ENCODE peak calls at places on chromosomes 3 and 15, in nine cellular contexts. One of them, this sample, is unnamed.

GRCh38 chr3:60048447-60048848 is 998.6 kb upstream of the CFAP20DC start:
- DNase-seq in ovary: no peak
- DNase-seq in psoas muscle: no peak
- DNase-seq in PC-3: no peak
- DNase-seq in endothelial cell: no peak
- DNase-seq in dorsolateral prefrontal cortex: no peak
- DNase-seq in astrocyte of the cerebellum: no peak
- DNase-seq in cardiac fibroblast: no peak
- DNase-seq in HCT116: no peak
- DNase-seq in this sample: peak; percentile 31

GRCh38 chr3:126704494-126705214 is 614 bp downstream of the CHCHD6 start:
- DNase-seq in ovary: no peak
- DNase-seq in psoas muscle: no peak
- DNase-seq in PC-3: no peak
- DNase-seq in endothelial cell: no peak
- DNase-seq in dorsolateral prefrontal cortex: no peak
- DNase-seq in astrocyte of the cerebellum: no peak
- DNase-seq in cardiac fibroblast: no peak
- DNase-seq in HCT116: no peak
- DNase-seq in this sample: no peak

GRCh38 chr3:16433701-16434151 is 79.8 kb downstream of the RFTN1 start:
- DNase-seq in ovary: no peak
- DNase-seq in psoas muscle: no peak
- DNase-seq in PC-3: no peak
- DNase-seq in endothelial cell: no peak
- DNase-seq in dorsolateral prefrontal cortex: no peak
- DNase-seq in astrocyte of the cerebellum: no peak
- DNase-seq in cardiac fibroblast: no peak
- DNase-seq in HCT116: no peak
- DNase-seq in this sample: no peak

GRCh38 chr15:63818191-63818590 is 15.6 kb downstream of the HERC1 start:
- DNase-seq in ovary: no peak
- DNase-seq in psoas muscle: no peak
- DNase-seq in PC-3: no peak
- DNase-seq in endothelial cell: peak; percentile 33
- DNase-seq in dorsolateral prefrontal cortex: peak; percentile 31
- DNase-seq in astrocyte of the cerebellum: no peak
- DNase-seq in cardiac fibroblast: peak; percentile 80
- DNase-seq in HCT116: no peak
- DNase-seq in this sample: no peak

GRCh38 chr15:63353887-63354286 is 27.8 kb downstream of the CA12 start:
- DNase-seq in ovary: no peak
- DNase-seq in psoas muscle: no peak
- DNase-seq in PC-3: no peak
- DNase-seq in endothelial cell: no peak
- DNase-seq in dorsolateral prefrontal cortex: no peak
- DNase-seq in astrocyte of the cerebellum: no peak
- DNase-seq in cardiac fibroblast: no peak
- DNase-seq in HCT116: no peak
- DNase-seq in this sample: no peak

GRCh38 chr15:89662893-89663673 is 7.8 kb upstream of the KIF7 start:
- DNase-seq in ovary: peak; percentile 73
- DNase-seq in psoas muscle: peak; percentile 77
- DNase-seq in PC-3: peak; percentile 93
- DNase-seq in endothelial cell: peak; percentile 32
- DNase-seq in dorsolateral prefrontal cortex: no peak
- DNase-seq in astrocyte of the cerebellum: peak; percentile 46
- DNase-seq in cardiac fibroblast: peak; percentile 98
- DNase-seq in HCT116: no peak
- DNase-seq in this sample: no peak

GRCh38 chr3:178454714-178455113 is 81.5 kb upstream of the KCNMB2 start:
- DNase-seq in ovary: no peak
- DNase-seq in psoas muscle: peak; percentile 45
- DNase-seq in PC-3: no peak
- DNase-seq in endothelial cell: no peak
- DNase-seq in dorsolateral prefrontal cortex: no peak
- DNase-seq in astrocyte of the cerebellum: peak; percentile 81
- DNase-seq in cardiac fibroblast: peak; percentile 56
- DNase-seq in HCT116: no peak
- DNase-seq in this sample: no peak

GRCh38 chr15:77060560-77060959 is 10.3 kb downstream of the TSPAN3 start:
- DNase-seq in ovary: no peak
- DNase-seq in psoas muscle: no peak
- DNase-seq in PC-3: no peak
- DNase-seq in endothelial cell: no peak
- DNase-seq in dorsolateral prefrontal cortex: peak; percentile 66
- DNase-seq in astrocyte of the cerebellum: no peak
- DNase-seq in cardiac fibroblast: peak; percentile 63
- DNase-seq in HCT116: no peak
- DNase-seq in this sample: no peak

GRCh38 chr3:31868246-31868645 is 112.8 kb downstream of the OSBPL10 start:
- DNase-seq in ovary: no peak
- DNase-seq in psoas muscle: no peak
- DNase-seq in PC-3: no peak
- DNase-seq in endothelial cell: no peak
- DNase-seq in dorsolateral prefrontal cortex: no peak
- DNase-seq in astrocyte of the cerebellum: no peak
- DNase-seq in cardiac fibroblast: no peak
- DNase-seq in HCT116: no peak
- DNase-seq in this sample: no peak

GRCh38 chr3:31873254-31873653 is 107.8 kb downstream of the OSBPL10 start:
- DNase-seq in ovary: no peak
- DNase-seq in psoas muscle: no peak
- DNase-seq in PC-3: no peak
- DNase-seq in endothelial cell: no peak
- DNase-seq in dorsolateral prefrontal cortex: no peak
- DNase-seq in astrocyte of the cerebellum: no peak
- DNase-seq in cardiac fibroblast: no peak
- DNase-seq in HCT116: no peak
- DNase-seq in this sample: no peak

GRCh38 chr3:31877559-31877958 is 103.5 kb downstream of the OSBPL10 start:
- DNase-seq in ovary: no peak
- DNase-seq in psoas muscle: no peak
- DNase-seq in PC-3: no peak
- DNase-seq in endothelial cell: no peak
- DNase-seq in dorsolateral prefrontal cortex: no peak
- DNase-seq in astrocyte of the cerebellum: no peak
- DNase-seq in cardiac fibroblast: no peak
- DNase-seq in HCT116: no peak
- DNase-seq in this sample: no peak

GRCh38 chr3:31875437-31875836 is 105.6 kb downstream of the OSBPL10 start:
- DNase-seq in ovary: no peak
- DNase-seq in psoas muscle: no peak
- DNase-seq in PC-3: no peak
- DNase-seq in endothelial cell: no peak
- DNase-seq in dorsolateral prefrontal cortex: no peak
- DNase-seq in astrocyte of the cerebellum: no peak
- DNase-seq in cardiac fibroblast: no peak
- DNase-seq in HCT116: no peak
- DNase-seq in this sample: no peak

DNA sequence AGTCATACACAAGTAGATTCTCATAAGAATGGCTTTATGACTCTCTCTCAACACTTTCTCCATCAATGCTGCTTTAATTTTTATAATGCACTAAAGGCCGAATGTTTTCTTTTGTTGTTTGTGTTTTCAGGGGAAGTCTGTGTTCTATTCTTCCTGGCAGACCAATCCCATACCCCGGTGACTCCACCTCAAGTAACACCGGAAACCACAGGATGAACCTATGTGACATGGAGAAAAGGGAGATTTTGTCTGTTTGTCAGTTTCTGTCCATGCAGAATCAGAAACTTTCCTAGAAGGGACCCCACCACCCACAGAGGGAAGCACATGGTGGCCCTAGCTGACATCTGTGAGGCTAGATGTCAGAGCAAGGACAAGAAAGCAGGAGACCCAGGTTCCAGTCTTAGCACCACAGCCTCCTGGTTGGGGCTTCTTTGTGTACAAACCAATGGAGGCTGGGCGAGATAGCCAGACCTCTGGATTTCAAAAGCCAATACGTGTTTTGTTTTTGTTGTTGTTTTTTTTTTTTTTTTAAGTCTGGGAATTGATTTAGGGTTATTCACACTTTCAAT is 109.0 kb downstream of the OSBPL10 start:
- DNase-seq in ovary: no peak
- DNase-seq in psoas muscle: no peak
- DNase-seq in PC-3: no peak
- DNase-seq in endothelial cell: no peak
- DNase-seq in dorsolateral prefrontal cortex: no peak
- DNase-seq in astrocyte of the cerebellum: no peak
- DNase-seq in cardiac fibroblast: no peak
- DNase-seq in HCT116: no peak
- DNase-seq in this sample: no peak
- TF ChIP-seq CTCF in ovary: no peak
- TF ChIP-seq CTCF in psoas muscle: no peak
- TF ChIP-seq CTCF in PC-3: no peak
- TF ChIP-seq CTCF in endothelial cell: no peak
- TF ChIP-seq CTCF in dorsolateral prefrontal cortex: no peak
- TF ChIP-seq CTCF in astrocyte of the cerebellum: no peak
- TF ChIP-seq CTCF in cardiac fibroblast: no peak
- TF ChIP-seq CTCF in HCT116: no peak
- TF ChIP-seq CTCF in this sample: no peak

GRCh38 chr3:117193390-117193789 is 483.8 kb downstream of the TUSC7 start:
- DNase-seq in ovary: no peak
- DNase-seq in psoas muscle: no peak
- DNase-seq in PC-3: no peak
- DNase-seq in endothelial cell: no peak
- DNase-seq in dorsolateral prefrontal cortex: no peak
- DNase-seq in astrocyte of the cerebellum: no peak
- DNase-seq in cardiac fibroblast: no peak
- DNase-seq in HCT116: no peak
- DNase-seq in this sample: no peak
- TF ChIP-seq CTCF in ovary: no peak
- TF ChIP-seq CTCF in psoas muscle: no peak
- TF ChIP-seq CTCF in PC-3: no peak
- TF ChIP-seq CTCF in endothelial cell: peak; percentile 27
- TF ChIP-seq CTCF in dorsolateral prefrontal cortex: no peak
- TF ChIP-seq CTCF in astrocyte of the cerebellum: no peak
- TF ChIP-seq CTCF in cardiac fibroblast: peak; percentile 28
- TF ChIP-seq CTCF in HCT116: no peak
- TF ChIP-seq CTCF in this sample: no peak

GRCh38 chr3:195542261-195542660 is 864 bp downstream of the PPP1R2 start:
- DNase-seq in ovary: no peak
- DNase-seq in psoas muscle: no peak
- DNase-seq in PC-3: peak; percentile 15
- DNase-seq in endothelial cell: no peak
- DNase-seq in dorsolateral prefrontal cortex: no peak
- DNase-seq in astrocyte of the cerebellum: no peak
- DNase-seq in cardiac fibroblast: no peak
- DNase-seq in HCT116: no peak
- DNase-seq in this sample: no peak

GRCh38 chr3:195540526-195540925 is 2.6 kb downstream of the PPP1R2 start:
- DNase-seq in ovary: no peak
- DNase-seq in psoas muscle: no peak
- DNase-seq in PC-3: no peak
- DNase-seq in endothelial cell: no peak
- DNase-seq in dorsolateral prefrontal cortex: no peak
- DNase-seq in astrocyte of the cerebellum: no peak
- DNase-seq in cardiac fibroblast: no peak
- DNase-seq in HCT116: no peak
- DNase-seq in this sample: no peak

GRCh38 chr3:195544634-195545033 is 1.5 kb upstream of the PPP1R2 start:
- DNase-seq in ovary: peak; percentile 41
- DNase-seq in psoas muscle: peak; percentile 45
- DNase-seq in PC-3: no peak
- DNase-seq in endothelial cell: no peak
- DNase-seq in dorsolateral prefrontal cortex: no peak
- DNase-seq in astrocyte of the cerebellum: no peak
- DNase-seq in cardiac fibroblast: peak; percentile 85
- DNase-seq in HCT116: no peak
- DNase-seq in this sample: no peak

GRCh38 chr3:195543642-195544536 is 764 bp upstream of the PPP1R2 start:
- DNase-seq in ovary: peak; percentile 41
- DNase-seq in psoas muscle: no peak
- DNase-seq in PC-3: no peak
- DNase-seq in endothelial cell: peak; percentile 19
- DNase-seq in dorsolateral prefrontal cortex: no peak
- DNase-seq in astrocyte of the cerebellum: no peak
- DNase-seq in cardiac fibroblast: peak; percentile 46
- DNase-seq in HCT116: no peak
- DNase-seq in this sample: no peak

GRCh38 chr3:195542691-195543641 is at the start of gene PPP1R2:
- DNase-seq in ovary: peak; percentile 95
- DNase-seq in psoas muscle: peak; percentile 94
- DNase-seq in PC-3: peak; percentile 94
- DNase-seq in endothelial cell: peak; percentile 96
- DNase-seq in dorsolateral prefrontal cortex: peak; percentile 92
- DNase-seq in astrocyte of the cerebellum: peak; percentile 75
- DNase-seq in cardiac fibroblast: peak; percentile 94
- DNase-seq in HCT116: peak; percentile 83
- DNase-seq in this sample: peak; percentile 90
- TF ChIP-seq CTCF in ovary: no peak
- TF ChIP-seq CTCF in psoas muscle: no peak
- TF ChIP-seq CTCF in PC-3: no peak
- TF ChIP-seq CTCF in endothelial cell: no peak
- TF ChIP-seq CTCF in dorsolateral prefrontal cortex: peak; percentile 18
- TF ChIP-seq CTCF in astrocyte of the cerebellum: no peak
- TF ChIP-seq CTCF in cardiac fibroblast: no peak
- TF ChIP-seq CTCF in HCT116: no peak
- TF ChIP-seq CTCF in this sample: no peak

GRCh38 chr15:41019174-41019573 is 65.9 kb downstream of the CHAC1 start:
- DNase-seq in ovary: no peak
- DNase-seq in psoas muscle: no peak
- DNase-seq in PC-3: no peak
- DNase-seq in endothelial cell: no peak
- DNase-seq in dorsolateral prefrontal cortex: no peak
- DNase-seq in astrocyte of the cerebellum: no peak
- DNase-seq in cardiac fibroblast: no peak
- DNase-seq in HCT116: no peak
- DNase-seq in this sample: no peak

GRCh38 chr15:41017051-41017735 is 63.9 kb downstream of the CHAC1 start:
- DNase-seq in ovary: no peak
- DNase-seq in psoas muscle: no peak
- DNase-seq in PC-3: no peak
- DNase-seq in endothelial cell: no peak
- DNase-seq in dorsolateral prefrontal cortex: no peak
- DNase-seq in astrocyte of the cerebellum: no peak
- DNase-seq in cardiac fibroblast: peak; percentile 29
- DNase-seq in HCT116: no peak
- DNase-seq in this sample: no peak

GRCh38 chr15:41020311-41020710 is 67.0 kb downstream of the CHAC1 start:
- DNase-seq in ovary: no peak
- DNase-seq in psoas muscle: no peak
- DNase-seq in PC-3: no peak
- DNase-seq in endothelial cell: no peak
- DNase-seq in dorsolateral prefrontal cortex: no peak
- DNase-seq in astrocyte of the cerebellum: no peak
- DNase-seq in cardiac fibroblast: no peak
- DNase-seq in HCT116: no peak
- DNase-seq in this sample: no peak

GRCh38 chr15:41020829-41021228 is 67.6 kb downstream of the CHAC1 start:
- DNase-seq in ovary: no peak
- DNase-seq in psoas muscle: no peak
- DNase-seq in PC-3: no peak
- DNase-seq in endothelial cell: no peak
- DNase-seq in dorsolateral prefrontal cortex: no peak
- DNase-seq in astrocyte of the cerebellum: no peak
- DNase-seq in cardiac fibroblast: no peak
- DNase-seq in HCT116: no peak
- DNase-seq in this sample: no peak

DNA sequence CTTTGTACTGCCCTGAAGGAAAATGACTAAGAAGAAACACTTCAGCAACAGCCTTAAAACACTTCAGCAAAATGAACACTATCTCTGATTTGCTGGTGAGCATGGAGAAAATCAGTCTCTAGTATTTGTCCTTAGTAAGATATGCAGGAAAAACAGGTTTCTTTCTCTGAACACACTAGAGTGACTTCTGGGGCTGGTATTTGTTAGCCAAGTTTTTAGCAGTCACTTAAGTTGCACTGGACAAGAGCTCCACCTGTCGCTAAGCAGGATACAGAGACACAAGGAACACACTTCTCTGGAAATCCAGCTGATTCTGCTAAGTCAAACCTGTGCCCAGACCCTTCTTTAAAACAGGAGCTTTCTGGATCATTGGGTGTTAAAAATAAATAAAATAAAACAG is 65.3 kb downstream of the CHAC1 start:
- DNase-seq in ovary: no peak
- DNase-seq in psoas muscle: no peak
- DNase-seq in PC-3: peak; percentile 89
- DNase-seq in endothelial cell: peak; percentile 30
- DNase-seq in dorsolateral prefrontal cortex: no peak
- DNase-seq in astrocyte of the cerebellum: no peak
- DNase-seq in cardiac fibroblast: peak; percentile 56
- DNase-seq in HCT116: no peak
- DNase-seq in this sample: no peak
- TF ChIP-seq CTCF in ovary: no peak
- TF ChIP-seq CTCF in psoas muscle: peak; percentile 33
- TF ChIP-seq CTCF in PC-3: peak; percentile 84
- TF ChIP-seq CTCF in endothelial cell: no peak
- TF ChIP-seq CTCF in dorsolateral prefrontal cortex: peak; percentile 41
- TF ChIP-seq CTCF in astrocyte of the cerebellum: peak; percentile 29
- TF ChIP-seq CTCF in cardiac fibroblast: no peak
- TF ChIP-seq CTCF in HCT116: no peak
- TF ChIP-seq CTCF in this sample: no peak

This sample was measured in CD8-positive, alpha-beta T cell.